ENCODE peak calls at places on chromosome 2, in seven cellular contexts. I, K, W, J, E, F and Z are unnamed samples.

GRCh38 chr2:183242937-183243336 is 118.7 kb downstream of the NUP35 start:
- DNase-seq in I (no peak), K (no peak), W (no peak), J (no peak), E (peak; percentile 58), F (no peak), Z (no peak)

GRCh38 chr2:200221055-200221692 is 85.3 kb upstream of the SPATS2L start:
- DNase-seq in I (peak; percentile 46), K (no peak), W (no peak), J (no peak), E (no peak), F (no peak), Z (no peak)

GRCh38 chr2:95757988-95758387 is 166.2 kb downstream of the TRIM43 start:
- DNase-seq in I (no peak), K (no peak), W (no peak), J (no peak), E (no peak), F (no peak), Z (peak; percentile 60)

GRCh38 chr2:237490009-237490804 is 3.2 kb downstream of the MLPH start:
- DNase-seq in I (no peak), K (no peak), W (no peak), J (no peak), E (no peak), F (no peak), Z (no peak)

GRCh38 chr2:152706477-152707020 is 10.7 kb downstream of the PRPF40A start:
- DNase-seq in I (no peak), K (no peak), W (no peak), J (no peak), E (no peak), F (no peak), Z (no peak)

GRCh38 chr2:85234879-85235278 is 92.9 kb downstream of the TGOLN2 start:
- DNase-seq in I (no peak), K (no peak), W (no peak), J (no peak), E (no peak), F (no peak), Z (no peak)

GRCh38 chr2:101974663-101975062 is 17.1 kb upstream of the IL1R2 start:
- DNase-seq in I (no peak), K (no peak), W (no peak), J (no peak), E (no peak), F (no peak), Z (no peak)

GRCh38 chr2:13201924-13202323 is 485.2 kb downstream of the TRIB2 start:
- DNase-seq in I (no peak), K (no peak), W (no peak), J (no peak), E (no peak), F (no peak), Z (no peak)

GRCh38 chr2:203913947-203914346 is 22.6 kb upstream of the ICOS start:
- DNase-seq in I (peak; percentile 8), K (no peak), W (no peak), J (no peak), E (no peak), F (no peak), Z (no peak)

GRCh38 chr2:156901373-156902031 is 356.0 kb upstream of the GALNT5 start:
- DNase-seq in I (no peak), K (no peak), W (no peak), J (no peak), E (peak; percentile 67), F (no peak), Z (no peak)

GRCh38 chr2:36452279-36452678 is 96.7 kb downstream of the CRIM1 start:
- DNase-seq in I (no peak), K (no peak), W (no peak), J (no peak), E (peak; percentile 80), F (no peak), Z (no peak)

GRCh38 chr2:236653863-236654262 is 84.2 kb downstream of the ACKR3 start:
- DNase-seq in I (no peak), K (no peak), W (no peak), J (no peak), E (no peak), F (no peak), Z (peak; percentile 13)

GRCh38 chr2:1755436-1756191 is 11.3 kb upstream of the PXDN start:
- DNase-seq in I (no peak), K (no peak), W (no peak), J (no peak), E (peak; percentile 97), F (no peak), Z (peak; percentile 52)

DNA sequence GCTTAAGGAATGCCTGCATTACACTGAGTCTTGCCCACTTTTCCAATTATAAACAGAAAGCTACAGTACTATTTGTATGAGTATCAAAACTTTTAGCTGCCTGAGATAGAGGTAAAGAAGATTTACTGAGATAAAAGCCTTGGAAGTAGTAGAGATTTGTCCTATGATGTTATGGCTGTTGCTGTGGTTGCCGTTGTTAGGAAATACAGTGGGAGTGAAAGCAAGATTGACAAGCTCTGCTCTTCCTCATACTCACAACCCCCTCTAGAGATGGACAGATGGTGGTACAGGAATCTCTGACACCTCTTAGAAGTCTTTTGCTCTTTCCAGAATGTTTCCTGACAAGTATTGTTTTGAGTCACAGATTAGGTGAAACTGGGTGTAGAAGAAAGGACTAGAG is 242.5 kb downstream of the RPIA start:
- DNase-seq in I (peak; percentile 69), K (no peak), W (no peak), J (no peak), E (no peak), F (no peak), Z (no peak)
- TF ChIP-seq CTCF in I (peak; percentile 8), K (no peak), W (no peak), J (no peak), E (no peak), F (no peak), Z (no peak)

DNA sequence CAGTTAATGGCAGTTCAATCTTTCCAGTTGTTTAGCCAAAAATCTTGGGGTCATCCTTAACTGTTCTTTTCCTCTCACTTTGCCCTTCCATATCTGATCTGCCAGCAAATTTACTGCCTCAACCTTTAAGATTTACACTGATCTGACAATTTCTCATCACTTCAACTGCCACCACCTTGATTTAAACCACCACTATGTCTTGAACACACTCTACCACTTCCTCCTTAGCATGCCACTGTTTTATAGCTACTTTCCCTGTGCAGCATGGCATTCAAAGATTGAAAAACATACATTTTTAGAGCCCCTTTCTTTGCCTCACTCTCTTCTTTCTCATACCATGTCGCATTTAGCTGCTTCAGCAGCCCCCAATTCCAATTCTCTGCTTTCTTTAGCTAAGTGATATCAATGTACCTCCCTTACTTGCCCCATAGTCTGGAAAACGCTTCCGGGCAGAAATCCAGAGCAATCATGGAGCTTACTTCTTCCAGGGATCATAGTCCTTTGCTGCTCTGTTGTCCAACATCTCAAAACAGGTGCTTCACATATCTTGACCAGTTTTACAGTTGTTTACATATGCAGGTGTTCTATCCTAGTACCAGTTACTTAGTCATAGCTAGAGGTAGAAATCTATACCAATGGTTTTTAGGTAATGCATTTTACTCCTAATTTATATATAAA is 10.9 kb downstream of the PGAP1 start:
- DNase-seq in I (no peak), K (no peak), W (no peak), J (no peak), E (no peak), F (no peak), Z (no peak)
- H3K4me3 ChIP-seq in I (no peak overlapping the region), K (no peak overlapping the region), W (no peak overlapping the region), J (no peak overlapping the region), E (no peak overlapping the region), F (no peak overlapping the region), Z (no peak overlapping the region)

GRCh38 chr2:100178085-100178788 is 35.8 kb upstream of the AFF3 start:
- DNase-seq in I (peak; percentile 91), K (no peak), W (no peak), J (peak; percentile 22), E (peak; percentile 38), F (no peak), Z (no peak)
- TF ChIP-seq POLR2A in I (no peak), K (no peak), W (no peak), J (no peak), E (no peak), F (no peak), Z (no peak)

GRCh38 chr2:197030090-197030489 is 103.6 kb upstream of the PGAP1 start:
- DNase-seq in I (no peak), K (no peak), W (no peak), J (no peak), E (no peak), F (no peak), Z (no peak)

GRCh38 chr2:197024206-197024605 is 97.7 kb upstream of the PGAP1 start:
- DNase-seq in I (peak; percentile 22), K (no peak), W (no peak), J (no peak), E (peak; percentile 13), F (no peak), Z (no peak)

GRCh38 chr2:197031805-197032204 is 105.3 kb upstream of the PGAP1 start:
- DNase-seq in I (no peak), K (no peak), W (no peak), J (no peak), E (no peak), F (no peak), Z (no peak)

GRCh38 chr2:197028230-197028629 is 101.7 kb upstream of the PGAP1 start:
- DNase-seq in I (peak; percentile 71), K (no peak), W (no peak), J (no peak), E (peak; percentile 84), F (no peak), Z (no peak)

GRCh38 chr2:197028633-197029032 is 102.1 kb upstream of the PGAP1 start:
- DNase-seq in I (no peak), K (no peak), W (no peak), J (no peak), E (no peak), F (no peak), Z (no peak)
- TF ChIP-seq CTCF in I (no peak), K (no peak), W (no peak), J (no peak), E (no peak), F (no peak), Z (no peak)